ENCODE peak calls at places on chromosome 20, in six cellular contexts. E, F, L, K, Z and A are unnamed samples.

GRCh38 chr20:14288341-14289330 is 48.8 kb downstream of the FLRT3 start:
- DNase-seq in K (peak), Z (peak), E (no peak), L (no peak), F (no peak), A (peak)

GRCh38 chr20:52610749-52611148 is 361.4 kb upstream of the TSHZ2 start:
- DNase-seq in Z (no peak), F (no peak), L (no peak), E (no peak), K (no peak), A (no peak)

GRCh38 chr20:52348434-52348833 is 156.9 kb upstream of the ZFP64 start:
- DNase-seq in L (no peak), Z (no peak), E (peak), F (no peak), K (no peak), A (no peak)

GRCh38 chr20:50151034-50151743 is 2.3 kb downstream of the PEDS1 start:
- DNase-seq in E (no peak), L (no peak), Z (no peak), F (no peak), K (no peak), A (no peak)

GRCh38 chr20:33689973-33690372 is 3.8 kb upstream of the E2F1 start:
- DNase-seq in Z (peak), F (peak), K (peak), E (peak), L (no peak), A (no peak)

GRCh38 chr20:53839423-53840176 is 230.8 kb downstream of the BCAS1 start:
- DNase-seq in F (no peak), K (peak), L (peak), E (no peak), Z (no peak), A (no peak)

GRCh38 chr20:29873946-29874345 is 1383.5 kb upstream of the DEFB115 start:
- DNase-seq in Z (no peak), F (no peak), K (peak), E (peak), L (no peak), A (peak)

GRCh38 chr20:36322131-36322530 is 16.0 kb downstream of the DLGAP4 start:
- DNase-seq in E (no peak), Z (no peak), F (no peak), K (no peak), L (no peak), A (no peak)

GRCh38 chr20:24970030-24970553 is 21.0 kb downstream of the CST7 start:
- DNase-seq in E (no peak), L (no peak), F (no peak), Z (no peak), K (no peak), A (no peak)

GRCh38 chr20:38728237-38728761 is 4.0 kb downstream of the SLC32A1 start:
- DNase-seq in L (no peak), F (no peak), E (no peak), Z (no peak), K (no peak), A (no peak)

GRCh38 chr20:53875452-53875851 is 194.9 kb downstream of the BCAS1 start:
- DNase-seq in E (no peak), L (no peak), K (peak), F (no peak), Z (no peak), A (no peak)

GRCh38 chr20:33569290-33570094 is 79.6 kb downstream of the CBFA2T2 start:
- DNase-seq in Z (peak), K (no peak), F (no peak), E (no peak), L (no peak), A (no peak)

GRCh38 chr20:50456452-50457324 is 53.5 kb upstream of the PTPN1 start:
- DNase-seq in E (no peak), L (no peak), K (no peak), Z (no peak), F (no peak), A (no peak)

GRCh38 chr20:46455729-46456128 is 49.3 kb upstream of the ELMO2 start:
- DNase-seq in L (no peak), K (no peak), F (no peak), E (no peak), Z (no peak), A (no peak)

GRCh38 chr20:46270977-46271744 is 37.1 kb downstream of the CDH22 start:
- DNase-seq in K (no peak), E (no peak), L (no peak), Z (no peak), F (no peak), A (no peak)

GRCh38 chr20:15487682-15488081 is 1085.6 kb downstream of the KIF16B start:
- DNase-seq in F (no peak), K (no peak), L (no peak), Z (no peak), E (no peak), A (no peak)

GRCh38 chr20:6074145-6074561 is 20.3 kb upstream of the LRRN4 start:
- DNase-seq in K (peak), F (peak), Z (peak), E (no peak), L (no peak), A (peak)

GRCh38 chr20:8652396-8652795 is 416.5 kb upstream of the PLCB4 start:
- DNase-seq in K (no peak), L (no peak), Z (no peak), F (no peak), E (no peak), A (no peak)

GRCh38 chr20:8642247-8642646 is 426.6 kb upstream of the PLCB4 start:
- DNase-seq in K (no peak), F (no peak), E (no peak), Z (no peak), L (no peak), A (no peak)

GRCh38 chr20:8646026-8646425 is 422.9 kb upstream of the PLCB4 start:
- DNase-seq in K (no peak), F (no peak), L (no peak), Z (no peak), E (peak), A (no peak)

GRCh38 chr20:8647868-8648495 is 420.9 kb upstream of the PLCB4 start:
- DNase-seq in K (peak), L (no peak), F (no peak), Z (no peak), E (no peak), A (no peak)

GRCh38 chr20:8646716-8647115 is 422.2 kb upstream of the PLCB4 start:
- DNase-seq in F (no peak), Z (no peak), K (no peak), L (no peak), E (no peak), A (no peak)
- TF ChIP-seq MYC in F (no peak), Z (no peak), K (no peak), L (no peak), E (no peak), A (no peak)

GRCh38 chr20:32510601-32511357 is 74.4 kb downstream of the NOL4L start:
- DNase-seq in L (no peak), K (no peak), F (peak), E (no peak), Z (peak), A (no peak)
- H3K4me3 ChIP-seq in L (no peak), K (no peak), F (no peak), E (no peak), Z (peak), A (no peak)

DNA sequence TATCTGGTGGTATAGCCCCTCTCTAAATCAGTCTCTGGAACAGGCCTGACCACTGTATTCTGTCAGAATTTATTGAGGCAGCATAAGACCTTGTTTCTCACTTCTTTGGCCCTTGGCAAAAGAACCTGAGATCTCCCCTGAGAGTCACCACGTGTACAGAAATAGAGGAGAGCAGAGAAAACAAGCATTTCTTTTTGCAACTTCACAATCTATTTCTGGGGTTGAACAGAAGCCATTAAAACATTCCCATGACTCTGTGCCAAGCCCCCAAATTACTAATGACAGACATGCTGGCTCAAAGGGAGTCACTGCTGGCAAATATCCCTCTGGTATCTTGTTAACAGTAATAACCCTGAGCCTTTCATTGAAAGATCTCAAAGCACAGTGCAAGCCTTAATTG is 395.3 kb downstream of the MAFB start:
- DNase-seq in E (peak), Z (no peak), F (no peak), L (no peak), K (no peak), A (no peak)
- TF ChIP-seq MYC in E (no peak), Z (no peak), F (no peak), L (no peak), K (no peak), A (no peak)

DNA sequence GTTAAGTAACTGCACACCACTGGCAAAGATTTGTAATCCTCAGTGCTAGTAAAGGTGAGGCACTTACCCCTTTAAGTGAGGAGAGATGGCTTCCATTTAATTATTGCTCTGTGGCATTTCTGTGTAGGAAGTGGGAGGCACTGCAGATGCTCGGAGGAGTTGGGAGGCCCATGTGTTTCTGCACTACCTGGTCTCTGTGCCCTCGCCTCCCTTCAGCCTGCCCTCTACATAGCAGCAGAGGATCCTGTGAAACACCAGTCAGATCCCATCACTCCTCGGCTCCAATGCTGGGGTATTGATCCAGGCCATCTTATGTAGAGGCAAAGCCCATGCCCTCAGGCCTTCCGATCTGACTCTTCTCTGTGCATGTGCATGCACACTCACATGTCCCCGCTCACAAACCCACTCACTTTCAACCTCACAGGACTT is 67.0 kb downstream of the SLX4IP start:
- DNase-seq in L (no peak), K (peak), E (no peak), Z (no peak), F (no peak), A (no peak)
- H3K4me3 ChIP-seq in L (no peak), K (peak), E (no peak), Z (no peak), F (no peak), A (no peak)

GRCh38 chr20:437787-438486 is 24.4 kb downstream of the TBC1D20 start:
- DNase-seq in Z (no peak), F (no peak), K (no peak), E (peak), L (no peak), A (no peak)
- TF ChIP-seq MYC in Z (no peak), F (no peak), K (no peak), E (no peak), L (no peak), A (no peak)

GRCh38 chr20:2104236-2104635 is 2.6 kb downstream of the STK35 start:
- DNase-seq in E (no peak), K (no peak), F (no peak), Z (no peak), L (no peak), A (no peak)

GRCh38 chr20:2101935-2102584 is 433 bp downstream of the STK35 start:
- DNase-seq in Z (peak), L (peak), F (peak), K (peak), E (peak), A (peak)

GRCh38 chr20:2103454-2104153 is 2.0 kb downstream of the STK35 start:
- DNase-seq in L (no peak), E (no peak), K (no peak), Z (peak), F (no peak), A (no peak)

GRCh38 chr20:2101057-2101934 is at the start of gene STK35:
- DNase-seq in L (peak), K (peak), E (peak), Z (no peak), F (no peak), A (peak)

DNA sequence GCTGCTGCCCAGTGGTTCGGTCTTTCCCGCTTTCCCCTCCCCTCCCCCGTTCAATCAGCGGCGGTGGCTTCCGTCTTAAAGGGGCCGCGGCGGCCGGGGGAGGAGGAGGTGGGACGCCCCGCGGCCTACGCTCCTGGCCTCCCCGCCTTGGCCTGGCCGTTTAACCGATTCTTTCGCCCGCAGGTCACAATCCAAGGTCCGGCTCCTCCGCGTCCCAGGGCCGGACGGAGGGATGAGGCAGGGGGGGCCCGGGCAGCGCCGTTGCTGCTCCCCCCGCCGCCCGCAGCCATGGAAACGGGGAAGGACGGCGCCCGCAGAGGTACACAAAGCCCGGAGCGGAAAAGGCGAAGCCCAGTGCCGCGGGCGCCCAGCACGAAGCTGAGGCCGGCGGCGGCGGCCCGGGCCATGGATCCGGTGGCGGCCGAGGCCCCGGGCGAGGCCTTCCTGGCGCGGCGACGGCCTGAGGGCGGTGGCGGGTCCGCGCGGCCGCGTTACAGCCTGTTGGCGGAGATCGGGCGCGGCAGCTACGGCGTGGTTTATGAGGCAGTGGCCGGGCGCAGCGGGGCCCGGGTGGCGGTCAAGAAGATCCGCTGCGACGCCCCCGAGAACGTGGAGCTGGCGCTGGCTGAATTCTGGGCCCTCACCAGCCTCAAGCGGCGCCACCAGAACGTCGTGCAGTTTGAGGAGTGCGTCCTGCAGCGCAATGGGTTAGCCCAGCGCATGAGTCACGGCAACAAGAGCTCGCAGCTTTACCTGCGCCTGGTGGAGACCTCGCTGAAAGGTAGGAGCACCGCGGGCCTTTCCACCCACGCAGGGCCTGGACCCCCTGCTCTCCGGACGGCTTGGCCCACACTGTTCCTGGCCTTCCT is 1.2 kb downstream of the STK35 start:
- DNase-seq in K (peak), F (peak), E (peak), Z (peak), L (no peak), A (peak)
- H3K4me3 ChIP-seq in K (peak), F (peak), E (peak), Z (peak), L (peak), A (peak)

DNA sequence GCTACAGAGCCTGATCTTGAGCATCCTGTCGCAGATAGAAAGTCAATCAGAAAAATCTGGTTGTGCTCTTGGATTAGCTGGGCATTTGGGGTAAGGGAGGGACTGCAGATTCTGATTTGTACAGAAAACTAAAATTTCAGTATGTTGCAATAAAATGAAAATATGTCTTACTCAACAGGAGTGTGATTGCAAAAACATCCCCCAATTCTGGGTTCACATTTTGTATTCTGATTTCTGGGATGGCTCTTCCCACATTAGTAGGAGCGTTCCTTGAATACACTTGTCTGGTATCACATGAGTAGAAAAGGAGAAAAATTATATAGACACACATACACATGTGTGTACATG is 40.5 kb downstream of the PANK2 start:
- DNase-seq in E (no peak), Z (no peak), F (no peak), K (no peak), L (no peak), A (no peak)
- TF ChIP-seq MYC in E (no peak), Z (no peak), F (no peak), K (no peak), L (no peak), A (no peak)

DNA sequence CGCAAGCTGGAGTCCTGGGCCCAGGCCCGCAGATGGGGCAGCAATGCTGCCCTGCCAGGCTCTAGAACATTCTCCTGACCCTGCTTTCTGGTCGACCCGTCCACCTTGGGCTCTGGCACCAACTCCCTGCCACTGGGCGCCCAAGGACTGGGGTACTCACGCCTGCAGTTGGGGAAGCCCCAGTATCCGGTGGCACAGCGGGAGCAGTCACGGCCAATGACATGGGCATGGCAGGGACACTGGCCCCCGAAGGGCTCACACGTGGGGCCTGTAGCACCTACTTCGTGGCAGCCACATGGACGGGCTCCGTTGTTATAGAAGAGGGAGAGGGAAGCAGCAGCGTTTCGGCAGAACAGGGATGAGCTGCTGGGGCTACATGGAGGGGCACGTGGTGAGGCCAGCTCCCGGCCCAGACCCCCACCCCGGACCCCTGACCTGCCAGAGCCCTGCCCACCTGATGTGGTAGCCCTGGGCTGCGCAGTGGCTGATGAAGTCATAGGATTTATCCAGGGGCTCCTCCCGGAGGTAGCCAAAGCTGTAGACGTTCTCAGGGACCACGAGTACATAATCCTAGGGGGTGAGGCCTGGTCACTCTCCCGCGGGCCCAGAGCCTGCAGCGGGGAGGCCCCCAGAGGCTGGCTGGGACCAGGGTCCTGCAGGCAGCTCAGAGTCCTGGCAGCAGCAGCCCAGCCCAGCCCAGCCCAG is 26.0 kb downstream of the ADRM1 start:
- DNase-seq in L (no peak), Z (no peak), F (no peak), E (no peak), K (no peak), A (no peak)
- H3K4me3 ChIP-seq in L (no peak), Z (no peak), F (no peak), E (no peak), K (no peak), A (no peak)